ENCODE peak calls at places on chromosomes 11 and 22, in seven cellular contexts. One of them, this sample, is unnamed.

GRCh38 chr11:64246874-64247728 is at the start of gene PPP1R14B:
- DNase-seq in NB4: peak; percentile 93
- DNase-seq in heart left ventricle: peak; percentile 93
- DNase-seq in esophagus squamous epithelium: peak; percentile 43
- DNase-seq in colonic mucosa: peak; percentile 90
- DNase-seq in DND-41: peak; percentile 91
- DNase-seq in Karpas-422: peak; percentile 93
- DNase-seq in this sample: peak; percentile 69

GRCh38 chr11:69010964-69011623 is 2.0 kb downstream of the MRGPRF start:
- DNase-seq in NB4: peak; percentile 97
- DNase-seq in heart left ventricle: peak; percentile 79
- DNase-seq in esophagus squamous epithelium: no peak
- DNase-seq in colonic mucosa: peak; percentile 77
- DNase-seq in DND-41: peak; percentile 23
- DNase-seq in Karpas-422: peak; percentile 83
- DNase-seq in this sample: peak; percentile 39

GRCh38 chr22:22111983-22112382 is 129.4 kb upstream of the TOP3B start:
- DNase-seq in NB4: no peak
- DNase-seq in heart left ventricle: no peak
- DNase-seq in esophagus squamous epithelium: no peak
- DNase-seq in colonic mucosa: no peak
- DNase-seq in DND-41: no peak
- DNase-seq in Karpas-422: peak; percentile 45
- DNase-seq in this sample: no peak

GRCh38 chr22:40478456-40479125 is 108.2 kb downstream of the SGSM3 start:
- DNase-seq in NB4: no peak
- DNase-seq in heart left ventricle: no peak
- DNase-seq in esophagus squamous epithelium: no peak
- DNase-seq in colonic mucosa: no peak
- DNase-seq in DND-41: no peak
- DNase-seq in Karpas-422: no peak
- DNase-seq in this sample: no peak

GRCh38 chr11:118406599-118407166 is 5.3 kb downstream of the ATP5MG start:
- DNase-seq in NB4: no peak
- DNase-seq in heart left ventricle: no peak
- DNase-seq in esophagus squamous epithelium: no peak
- DNase-seq in colonic mucosa: no peak
- DNase-seq in DND-41: no peak
- DNase-seq in Karpas-422: no peak
- DNase-seq in this sample: no peak

GRCh38 chr11:58659404-58659803 is 36.9 kb downstream of the CNTF start:
- DNase-seq in NB4: no peak
- DNase-seq in heart left ventricle: no peak
- DNase-seq in esophagus squamous epithelium: no peak
- DNase-seq in colonic mucosa: no peak
- DNase-seq in DND-41: no peak
- DNase-seq in Karpas-422: no peak
- DNase-seq in this sample: no peak

GRCh38 chr11:9094420-9094819 is 3.0 kb upstream of the SCUBE2 start:
- DNase-seq in NB4: no peak
- DNase-seq in heart left ventricle: no peak
- DNase-seq in esophagus squamous epithelium: no peak
- DNase-seq in colonic mucosa: no peak
- DNase-seq in DND-41: no peak
- DNase-seq in Karpas-422: no peak
- DNase-seq in this sample: no peak

GRCh38 chr11:62149986-62150886 is 26.4 kb downstream of the INCENP start:
- DNase-seq in NB4: no peak
- DNase-seq in heart left ventricle: peak; percentile 12
- DNase-seq in esophagus squamous epithelium: no peak
- DNase-seq in colonic mucosa: peak; percentile 10
- DNase-seq in DND-41: no peak
- DNase-seq in Karpas-422: no peak
- DNase-seq in this sample: no peak

GRCh38 chr11:8932564-8933180 is at the start of gene C11orf16:
- DNase-seq in NB4: no peak
- DNase-seq in heart left ventricle: no peak
- DNase-seq in esophagus squamous epithelium: no peak
- DNase-seq in colonic mucosa: no peak
- DNase-seq in DND-41: no peak
- DNase-seq in Karpas-422: no peak
- DNase-seq in this sample: no peak

GRCh38 chr22:46916886-46917625 is 154.6 kb downstream of the TBC1D22A start:
- DNase-seq in NB4: no peak
- DNase-seq in heart left ventricle: no peak
- DNase-seq in esophagus squamous epithelium: no peak
- DNase-seq in colonic mucosa: peak; percentile 12
- DNase-seq in DND-41: no peak
- DNase-seq in Karpas-422: no peak
- DNase-seq in this sample: no peak

GRCh38 chr11:63663809-63664208 is 7.4 kb downstream of the ATL3 start:
- DNase-seq in NB4: no peak
- DNase-seq in heart left ventricle: no peak
- DNase-seq in esophagus squamous epithelium: no peak
- DNase-seq in colonic mucosa: no peak
- DNase-seq in DND-41: no peak
- DNase-seq in Karpas-422: no peak
- DNase-seq in this sample: no peak

GRCh38 chr11:118643995-118644345 is 35.5 kb downstream of the TREH start:
- DNase-seq in NB4: no peak
- DNase-seq in heart left ventricle: no peak
- DNase-seq in esophagus squamous epithelium: no peak
- DNase-seq in colonic mucosa: no peak
- DNase-seq in DND-41: no peak
- DNase-seq in Karpas-422: no peak
- DNase-seq in this sample: no peak

GRCh38 chr11:74748211-74749126 is at the start of gene RNF169:
- DNase-seq in NB4: peak; percentile 98
- DNase-seq in heart left ventricle: peak; percentile 96
- DNase-seq in esophagus squamous epithelium: peak; percentile 87
- DNase-seq in colonic mucosa: peak; percentile 95
- DNase-seq in DND-41: peak; percentile 95
- DNase-seq in Karpas-422: peak; percentile 99
- DNase-seq in this sample: peak; percentile 92

GRCh38 chr11:119472856-119473222 is 49.9 kb upstream of the THY1 start:
- DNase-seq in NB4: peak; percentile 39
- DNase-seq in heart left ventricle: no peak
- DNase-seq in esophagus squamous epithelium: no peak
- DNase-seq in colonic mucosa: no peak
- DNase-seq in DND-41: no peak
- DNase-seq in Karpas-422: no peak
- DNase-seq in this sample: no peak

GRCh38 chr22:49667236-49667635 is 160.4 kb downstream of the BRD1 start:
- DNase-seq in NB4: no peak
- DNase-seq in heart left ventricle: peak; percentile 61
- DNase-seq in esophagus squamous epithelium: no peak
- DNase-seq in colonic mucosa: no peak
- DNase-seq in DND-41: peak; percentile 18
- DNase-seq in Karpas-422: peak; percentile 70
- DNase-seq in this sample: no peak

DNA sequence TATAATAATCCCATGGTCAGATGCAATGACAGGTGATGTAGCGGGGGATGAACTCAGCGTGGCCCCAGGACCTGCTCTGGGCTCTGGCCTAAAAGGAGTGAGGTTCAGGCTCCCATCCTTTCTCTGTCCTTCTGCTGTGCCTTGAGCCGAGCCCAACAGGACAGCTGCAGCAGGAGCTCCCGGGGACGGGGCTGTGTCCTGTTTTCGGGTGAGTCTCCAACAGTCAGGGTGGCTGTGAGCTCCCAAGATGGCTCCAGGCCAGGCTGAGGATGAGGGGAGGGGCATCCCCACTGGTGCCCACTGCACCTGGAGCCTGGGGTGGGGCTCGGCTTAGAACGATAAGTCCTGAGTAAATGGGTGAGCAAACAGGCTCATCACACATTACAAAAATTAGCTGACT is 1385.0 kb downstream of the BRD1 start:
- DNase-seq in NB4: no peak
- DNase-seq in heart left ventricle: no peak
- DNase-seq in esophagus squamous epithelium: no peak
- DNase-seq in colonic mucosa: no peak
- DNase-seq in DND-41: no peak
- DNase-seq in Karpas-422: no peak
- DNase-seq in this sample: no peak
- H3K4me3 ChIP-seq in NB4: no peak overlapping the region
- H3K4me3 ChIP-seq in heart left ventricle: no peak overlapping the region
- H3K4me3 ChIP-seq in esophagus squamous epithelium: no peak overlapping the region
- H3K4me3 ChIP-seq in colonic mucosa: no peak overlapping the region
- H3K4me3 ChIP-seq in DND-41: no peak overlapping the region
- H3K4me3 ChIP-seq in Karpas-422: no peak overlapping the region
- H3K4me3 ChIP-seq in this sample: no peak overlapping the region

GRCh38 chr11:10678106-10678505 is 15.4 kb downstream of the IRAG1 start:
- DNase-seq in NB4: no peak
- DNase-seq in heart left ventricle: no peak
- DNase-seq in esophagus squamous epithelium: no peak
- DNase-seq in colonic mucosa: no peak
- DNase-seq in DND-41: no peak
- DNase-seq in Karpas-422: no peak
- DNase-seq in this sample: no peak
- H3K4me3 ChIP-seq in NB4: no peak overlapping the region
- H3K4me3 ChIP-seq in heart left ventricle: no peak overlapping the region
- H3K4me3 ChIP-seq in esophagus squamous epithelium: no peak overlapping the region
- H3K4me3 ChIP-seq in colonic mucosa: no peak overlapping the region
- H3K4me3 ChIP-seq in DND-41: no peak overlapping the region
- H3K4me3 ChIP-seq in Karpas-422: no peak overlapping the region
- H3K4me3 ChIP-seq in this sample: no peak overlapping the region

GRCh38 chr11:134981824-134982223 is 569.8 kb upstream of the B3GAT1 start:
- DNase-seq in NB4: no peak
- DNase-seq in heart left ventricle: no peak
- DNase-seq in esophagus squamous epithelium: no peak
- DNase-seq in colonic mucosa: no peak
- DNase-seq in DND-41: no peak
- DNase-seq in Karpas-422: no peak
- DNase-seq in this sample: no peak
- H3K4me3 ChIP-seq in NB4: no peak overlapping the region
- H3K4me3 ChIP-seq in heart left ventricle: no peak overlapping the region
- H3K4me3 ChIP-seq in esophagus squamous epithelium: no peak overlapping the region
- H3K4me3 ChIP-seq in colonic mucosa: no peak overlapping the region
- H3K4me3 ChIP-seq in DND-41: no peak overlapping the region
- H3K4me3 ChIP-seq in Karpas-422: no peak overlapping the region
- H3K4me3 ChIP-seq in this sample: no peak overlapping the region

GRCh38 chr22:28976588-28976987 is 85.0 kb downstream of the C22orf31 start:
- DNase-seq in NB4: peak; percentile 25
- DNase-seq in heart left ventricle: no peak
- DNase-seq in esophagus squamous epithelium: no peak
- DNase-seq in colonic mucosa: no peak
- DNase-seq in DND-41: no peak
- DNase-seq in Karpas-422: no peak
- DNase-seq in this sample: no peak
- H3K4me3 ChIP-seq in NB4: no peak overlapping the region
- H3K4me3 ChIP-seq in heart left ventricle: no peak overlapping the region
- H3K4me3 ChIP-seq in esophagus squamous epithelium: no peak overlapping the region
- H3K4me3 ChIP-seq in colonic mucosa: no peak overlapping the region
- H3K4me3 ChIP-seq in DND-41: no peak overlapping the region
- H3K4me3 ChIP-seq in Karpas-422: no peak overlapping the region
- H3K4me3 ChIP-seq in this sample: no peak overlapping the region

This sample was measured in Jurkat, Clone E6-1.